ENCODE peak calls at places on chromosome 18, in four cellular contexts. U is GM12878, S is HepG2, P is K562. O is an unnamed sample.

GRCh38 chr18:26057208-26057821 is 33.1 kb downstream of the SS18 start:
- DNase-seq in U (no peak), S (no peak), P (peak), O (no peak)

GRCh38 chr18:37085362-37085761 is 256.4 kb downstream of the KIAA1328 start:
- DNase-seq in U (no peak), S (no peak), P (no peak), O (no peak)

GRCh38 chr18:11506871-11507270 is 102.5 kb upstream of the SLC35G4 start:
- DNase-seq in U (no peak), S (no peak), P (no peak), O (no peak)

GRCh38 chr18:74632856-74633255 is 35.2 kb downstream of the ZNF407 start:
- DNase-seq in U (no peak), S (no peak), P (no peak), O (no peak)

GRCh38 chr18:24741961-24742738 is 281.7 kb downstream of the HRH4 start:
- DNase-seq in U (no peak), S (no peak), P (no peak), O (no peak)

GRCh38 chr18:12883003-12883683 is 894 bp downstream of the PTPN2 start:
- DNase-seq in U (no peak), S (no peak), P (no peak), O (no peak)

GRCh38 chr18:40234217-40234616 is 1720.8 kb upstream of the PIK3C3 start:
- DNase-seq in U (no peak), S (no peak), P (no peak), O (no peak)

GRCh38 chr18:49648811-49649210 is 87.0 kb downstream of the LIPG start:
- DNase-seq in U (no peak), S (no peak), P (no peak), O (no peak)

GRCh38 chr18:39455300-39455699 is 1889.7 kb upstream of the CELF4 start:
- DNase-seq in U (no peak), S (peak), P (no peak), O (no peak)

GRCh38 chr18:48757906-48758305 is 192.9 kb downstream of the SMAD7 start:
- DNase-seq in U (no peak), S (no peak), P (no peak), O (no peak)

GRCh38 chr18:49486617-49486958 is 446 bp downstream of the C18orf32 start:
- DNase-seq in U (no peak), S (no peak), P (no peak), O (no peak)

GRCh38 chr18:66734451-66734850 is 130.6 kb upstream of the CDH19 start:
- DNase-seq in U (no peak), S (no peak), P (no peak), O (no peak)

GRCh38 chr18:66735933-66736332 is 132.0 kb upstream of the CDH19 start:
- DNase-seq in U (no peak), S (no peak), P (no peak), O (no peak)
- TF ChIP-seq MAX in U (no peak), S (no peak), P (no peak), O (no peak)

GRCh38 chr18:35127201-35127600 is 86.0 kb downstream of the MAPRE2 start:
- DNase-seq in U (no peak), S (peak), P (peak), O (peak)
- TF ChIP-seq ETV6 in U (no peak), S (no peak), P (no peak), O (no peak)

GRCh38 chr18:70621710-70622109 is 332.9 kb downstream of the SOCS6 start:
- DNase-seq in U (no peak), S (no peak), P (no peak), O (no peak)
- TF ChIP-seq MAX in U (no peak), S (no peak), P (no peak), O (no peak)

DNA sequence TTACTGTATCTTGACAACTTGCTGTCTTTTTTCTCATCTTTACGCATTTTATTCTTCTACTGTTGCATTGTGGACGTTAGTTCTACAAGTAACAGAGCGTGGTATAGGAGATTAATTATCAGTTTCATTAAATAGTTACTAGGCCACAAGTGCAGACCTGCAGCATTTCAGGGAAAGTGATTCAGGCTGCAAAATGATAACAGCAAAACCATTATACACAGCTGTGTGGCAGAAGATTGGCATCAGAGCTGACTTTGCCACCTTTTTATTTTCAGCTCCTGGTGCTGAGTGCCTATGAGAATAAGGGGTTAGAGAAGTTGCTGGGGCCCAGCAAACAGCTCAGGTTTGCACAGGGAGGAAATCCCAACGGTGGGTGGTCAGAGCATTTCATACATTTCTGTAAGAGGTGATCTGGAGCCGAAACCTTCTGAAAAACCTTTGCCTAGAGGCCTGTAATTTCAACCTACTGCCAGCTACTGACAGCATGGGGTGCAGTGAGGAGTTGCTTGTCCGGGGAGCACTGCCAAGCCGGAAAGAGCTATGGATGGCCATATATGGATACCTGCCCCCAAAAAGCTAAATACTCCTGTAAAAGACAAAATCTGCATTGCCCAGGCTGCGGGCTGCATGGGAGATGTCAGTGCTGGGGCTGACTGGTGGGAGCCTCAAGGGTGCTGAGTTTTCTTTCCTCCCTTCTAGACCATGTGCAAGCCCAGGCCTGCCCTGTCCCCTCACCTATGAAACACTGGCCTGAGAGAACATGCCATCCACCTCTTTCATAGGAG is 2.7 kb upstream of the CCBE1 start:
- DNase-seq in U (no peak), S (no peak), P (no peak), O (no peak)
- TF ChIP-seq ETV6 in U (no peak), S (no peak), P (no peak), O (no peak)

GRCh38 chr18:22394428-22394827 is 23.3 kb downstream of the CTAGE1 start:
- DNase-seq in U (no peak), S (no peak), P (no peak), O (no peak)

GRCh38 chr18:22387787-22388186 is 29.9 kb downstream of the CTAGE1 start:
- DNase-seq in U (no peak), S (no peak), P (no peak), O (no peak)

GRCh38 chr18:22387364-22387763 is 30.4 kb downstream of the CTAGE1 start:
- DNase-seq in U (no peak), S (no peak), P (no peak), O (no peak)

GRCh38 chr18:22391571-22392359 is 25.9 kb downstream of the CTAGE1 start:
- DNase-seq in U (no peak), S (no peak), P (no peak), O (no peak)
- TF ChIP-seq MAX in U (no peak), S (no peak), P (no peak), O (no peak)

O was measured in WTC11.